ENCODE peak calls at places on chromosome 2, in ten cellular contexts. H is HT1080; F is stimulated activated CD4-positive, alpha-beta T cell treated with anti-CD3 and anti-CD28 coated beads, Interleukin-1b, Interleukin-23, amount 100 ng/mL, for 1 hour; Z is pancreas; K is spleen; A is BJ; T is NCI-H774; B is NCI-H1417; Y is CD4-positive, alpha-beta memory T cell; X is AG08396. E is an unnamed sample.

GRCh38 chr2:68806511-68807109 is 64.6 kb downstream of the BMP10 start:
- DNase-seq in T (no peak), H (peak), X (no peak), B (no peak), F (no peak), Z (no peak), A (no peak), K (no peak), Y (no peak), E (peak)

GRCh38 chr2:207951734-207952480 is 73.4 kb downstream of the PLEKHM3 start:
- DNase-seq in A (no peak), X (no peak), K (no peak), T (no peak), Y (no peak), Z (no peak), H (no peak), B (no peak), F (no peak), E (no peak)

GRCh38 chr2:207896525-207897295 is 127.0 kb upstream of the FZD5 start:
- DNase-seq in X (no peak), H (no peak), A (no peak), Y (no peak), B (no peak), F (no peak), T (peak), K (no peak), Z (no peak), E (peak)

GRCh38 chr2:150214626-150215025 is 272.8 kb downstream of the RND3 start:
- DNase-seq in T (no peak), H (no peak), A (no peak), X (no peak), F (no peak), K (no peak), Z (no peak), Y (no peak), B (no peak), E (no peak)

GRCh38 chr2:163553601-163554000 is 182.2 kb downstream of the FIGN start:
- DNase-seq in K (no peak), X (no peak), F (no peak), Z (no peak), A (peak), H (no peak), Y (no peak), T (no peak), B (no peak), E (no peak)

GRCh38 chr2:120593921-120594686 is 141.6 kb upstream of the GLI2 start:
- DNase-seq in K (peak), T (no peak), X (no peak), F (no peak), B (no peak), Z (no peak), H (no peak), A (no peak), Y (no peak), E (no peak)

GRCh38 chr2:29475446-29476006 is 360.3 kb downstream of the CLIP4 start:
- DNase-seq in Z (no peak), Y (no peak), T (no peak), B (peak), A (no peak), K (no peak), X (no peak), H (no peak), F (no peak), E (no peak)

GRCh38 chr2:221077799-221078198 is 494.3 kb downstream of the EPHA4 start:
- DNase-seq in K (no peak), X (no peak), A (no peak), Y (no peak), F (no peak), B (no peak), H (no peak), T (no peak), Z (no peak), E (no peak)

GRCh38 chr2:61343141-61343540 is 127.7 kb downstream of the USP34 start:
- DNase-seq in Y (no peak), X (no peak), K (no peak), H (no peak), F (no peak), A (no peak), Z (no peak), B (no peak), T (no peak), E (no peak)

GRCh38 chr2:196219686-196220085 is 48.3 kb upstream of the STK17B start:
- DNase-seq in F (no peak), T (no peak), X (no peak), K (no peak), Y (no peak), A (no peak), H (no peak), B (no peak), Z (no peak), E (no peak)

GRCh38 chr2:134153481-134153880 is 100.4 kb upstream of the MGAT5 start:
- DNase-seq in B (no peak), F (no peak), Z (no peak), K (no peak), Y (no peak), A (no peak), T (no peak), X (no peak), H (no peak), E (no peak)

GRCh38 chr2:157784169-157784822 is 91.8 kb downstream of the ACVR1 start:
- DNase-seq in B (no peak), K (no peak), X (peak), A (no peak), T (peak), F (no peak), Z (peak), H (peak), Y (no peak), E (peak)

GRCh38 chr2:3173031-3173430 is 204.6 kb downstream of the EIPR1 start:
- DNase-seq in X (no peak), Z (no peak), B (no peak), A (peak), Y (no peak), H (no peak), K (peak), F (no peak), T (no peak), E (no peak)

GRCh38 chr2:217864960-217865359 is 137.8 kb downstream of the TNS1 start:
- DNase-seq in F (no peak), X (no peak), T (no peak), H (no peak), Z (no peak), K (no peak), B (no peak), Y (no peak), A (no peak), E (no peak)

GRCh38 chr2:48312126-48312525 is 217.8 kb upstream of the STON1 start:
- DNase-seq in X (no peak), Z (no peak), B (no peak), H (peak), T (no peak), Y (no peak), K (no peak), F (no peak), A (no peak), E (peak)

GRCh38 chr2:46770622-46771021 is 145.0 kb downstream of the MCFD2 start:
- DNase-seq in F (no peak), B (no peak), A (peak), Y (no peak), H (no peak), Z (no peak), K (no peak), T (no peak), X (peak), E (no peak)

GRCh38 chr2:240513544-240514287 is 44.1 kb downstream of the ANKMY1 start:
- DNase-seq in B (no peak), K (peak), X (peak), T (no peak), A (peak), F (peak), Y (peak), Z (peak), H (peak), E (peak)

GRCh38 chr2:11004206-11004605 is 92.5 kb downstream of the KCNF1 start:
- DNase-seq in K (no peak), Y (no peak), H (peak), B (no peak), A (no peak), Z (no peak), X (peak), F (no peak), T (no peak), E (peak)

GRCh38 chr2:15177103-15177502 is 384.0 kb downstream of the NBAS start:
- DNase-seq in Y (peak), Z (no peak), T (no peak), K (no peak), B (no peak), H (peak), A (no peak), X (no peak), F (peak), E (no peak)

GRCh38 chr2:218853766-218854165 is 5.8 kb upstream of the WNT6 start:
- DNase-seq in B (no peak), X (no peak), Y (no peak), A (no peak), T (no peak), K (peak), F (no peak), Z (no peak), H (peak), E (peak)

GRCh38 chr2:238775591-238775990 is 72.3 kb upstream of the TWIST2 start:
- DNase-seq in T (no peak), H (no peak), B (no peak), F (no peak), X (no peak), Y (no peak), Z (no peak), K (no peak), A (no peak), E (no peak)

GRCh38 chr2:208074610-208075356 is 49.5 kb upstream of the PLEKHM3 start:
- DNase-seq in A (no peak), T (no peak), H (no peak), Z (no peak), Y (no peak), B (no peak), F (no peak), K (no peak), X (no peak), E (no peak)

GRCh38 chr2:56286936-56287335 is 103.1 kb downstream of the CCDC85A start:
- DNase-seq in T (no peak), H (no peak), A (no peak), X (no peak), B (no peak), K (no peak), Y (no peak), F (no peak), Z (no peak), E (no peak)

GRCh38 chr2:241848761-241849615 is 9.7 kb downstream of the PDCD1 start:
- DNase-seq in Z (no peak), B (no peak), F (no peak), H (no peak), Y (no peak), K (peak), X (no peak), T (no peak), A (no peak), E (no peak)

GRCh38 chr2:227153766-227154486 is 10.1 kb downstream of the COL4A4 start:
- DNase-seq in F (no peak), B (no peak), A (no peak), T (no peak), Y (no peak), H (no peak), Z (no peak), X (no peak), K (no peak), E (no peak)

GRCh38 chr2:37098416-37099118 is 14.2 kb downstream of the GPATCH11 start:
- DNase-seq in K (no peak), A (no peak), T (no peak), Y (no peak), X (no peak), Z (no peak), F (no peak), H (no peak), B (no peak), E (no peak)

GRCh38 chr2:131153529-131153928 is 48.4 kb downstream of the PLEKHB2 start:
- DNase-seq in T (no peak), B (no peak), X (no peak), A (no peak), H (no peak), Z (no peak), Y (no peak), K (no peak), F (no peak), E (no peak)

GRCh38 chr2:174681983-174682577 is 82.2 kb downstream of the CHRNA1 start:
- DNase-seq in F (peak), K (peak), X (peak), Z (peak), H (peak), Y (peak), B (no peak), A (no peak), T (peak), E (peak)

GRCh38 chr2:28683100-28683706 is 68.4 kb upstream of the PPP1CB start:
- DNase-seq in K (no peak), F (no peak), X (peak), Y (no peak), H (peak), T (peak), A (no peak), Z (peak), B (peak), E (peak)

GRCh38 chr2:42953216-42953615 is 160.8 kb upstream of the HAAO start:
- DNase-seq in Z (no peak), K (no peak), X (no peak), B (peak), A (no peak), H (no peak), F (no peak), Y (no peak), T (peak), E (no peak)

GRCh38 chr2:128396500-128396891 is 77.8 kb upstream of the HS6ST1 start:
- DNase-seq in A (no peak), T (no peak), X (no peak), F (no peak), Y (no peak), B (peak), Z (no peak), H (no peak), K (peak), E (no peak)

GRCh38 chr2:151774506-151774905 is 40.2 kb upstream of the NEB start:
- DNase-seq in K (no peak), H (peak), Z (no peak), A (peak), F (no peak), X (peak), T (no peak), B (no peak), Y (no peak), E (peak)

GRCh38 chr2:218708086-218708485 is 2.5 kb upstream of the TTLL4 start:
- DNase-seq in A (no peak), Y (no peak), X (no peak), K (no peak), Z (no peak), T (no peak), B (no peak), H (no peak), F (no peak), E (no peak)

GRCh38 chr2:62297642-62298010 is 101.7 kb downstream of the B3GNT2 start:
- DNase-seq in Z (peak), X (no peak), T (no peak), F (no peak), B (no peak), K (no peak), A (no peak), Y (no peak), H (peak), E (no peak)

GRCh38 chr2:200168641-200169265 is 137.7 kb upstream of the SPATS2L start:
- DNase-seq in Y (no peak), H (no peak), T (no peak), F (no peak), X (no peak), B (no peak), K (no peak), A (no peak), Z (no peak), E (no peak)

GRCh38 chr2:220434365-220434764 is 806.9 kb downstream of the SLC4A3 start:
- DNase-seq in Z (no peak), T (no peak), H (peak), F (no peak), X (peak), A (peak), B (no peak), K (no peak), Y (no peak), E (peak)